ENCODE peak calls at places on chromosomes 3 and 15, in ten cellular contexts. Q is fibroblast of lung, P is neural progenitor cell, O is colonic mucosa, X is epithelial cell of esophagus, V is PC-3, A is lower leg skin, G is lung, K is A549, W is cardiac muscle cell. E is an unnamed sample.

GRCh38 chr3:170780955-170781354 is 89.0 kb downstream of the RPL22L1 start:
- DNase-seq in Q (no peak), P (no peak), O (no peak), X (peak; percentile 87), V (no peak), A (no peak), G (no peak), K (no peak), W (peak; percentile 24), E (no peak)

GRCh38 chr3:38829404-38829803 is 13.4 kb upstream of the SCN10A start:
- DNase-seq in Q (peak; percentile 85), P (no peak), O (no peak), X (peak; percentile 72), V (peak; percentile 70), A (no peak), G (no peak), K (no peak), W (peak; percentile 93), E (peak; percentile 66)

GRCh38 chr15:51077565-51078153 is 17.0 kb downstream of the TNFAIP8L3 start:
- DNase-seq in Q (peak; percentile 34), P (peak; percentile 56), O (peak; percentile 76), X (no peak), V (no peak), A (no peak), G (peak; percentile 71), K (no peak), W (peak; percentile 86), E (no peak)

GRCh38 chr3:194939949-194940770 is 254.5 kb downstream of the FAM43A start:
- DNase-seq in Q (no peak), P (no peak), O (no peak), X (no peak), V (no peak), A (no peak), G (no peak), K (no peak), W (no peak), E (no peak)

GRCh38 chr3:120172070-120172469 is 77.8 kb upstream of the GSK3B start:
- DNase-seq in Q (peak; percentile 83), P (no peak), O (peak; percentile 14), X (peak; percentile 57), V (peak; percentile 45), A (no peak), G (no peak), K (no peak), W (peak; percentile 79), E (no peak)

GRCh38 chr3:157115069-157116006 is 44.6 kb downstream of the CCNL1 start:
- DNase-seq in Q (peak; percentile 84), P (peak; percentile 70), O (no peak), X (peak; percentile 33), V (peak; percentile 72), A (no peak), G (no peak), K (no peak), W (peak; percentile 57), E (no peak)

GRCh38 chr15:39208187-39208586 is 372.7 kb upstream of the THBS1 start:
- DNase-seq in Q (no peak), P (no peak), O (no peak), X (no peak), V (no peak), A (no peak), G (no peak), K (no peak), W (no peak), E (no peak)

GRCh38 chr15:69324031-69324430 is 25.3 kb downstream of the PAQR5 start:
- DNase-seq in Q (no peak), P (peak; percentile 12), O (no peak), X (no peak), V (no peak), A (no peak), G (no peak), K (no peak), W (no peak), E (no peak)

GRCh38 chr3:138944842-138945645 is 1.9 kb downstream of the FOXL2 start:
- DNase-seq in Q (peak; percentile 8), P (peak; percentile 85), O (no peak), X (peak; percentile 25), V (no peak), A (no peak), G (no peak), K (no peak), W (no peak), E (no peak)

GRCh38 chr15:40483919-40484318 is 13.1 kb downstream of the CHST14 start:
- DNase-seq in Q (no peak), P (no peak), O (no peak), X (no peak), V (no peak), A (no peak), G (no peak), K (no peak), W (no peak), E (no peak)

DNA sequence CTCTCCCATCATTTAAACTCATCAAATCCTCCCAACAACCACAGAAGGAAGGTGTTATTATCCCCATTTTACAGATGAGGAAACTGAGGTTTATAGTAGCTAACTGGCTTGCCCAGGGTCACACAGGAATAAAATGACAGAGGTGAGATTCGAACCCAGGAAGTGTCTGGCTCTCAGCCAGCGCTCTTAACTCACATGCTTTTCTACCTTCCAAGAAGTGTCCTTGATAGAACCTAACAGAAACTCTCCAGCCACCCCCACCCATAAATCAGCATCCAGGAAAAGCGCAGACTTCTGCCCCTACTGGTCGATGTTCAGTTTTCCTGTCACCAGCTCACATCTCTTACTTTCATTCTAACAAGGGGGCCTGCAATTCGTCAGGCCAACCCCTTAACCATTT is 51.7 kb downstream of the SPATA12 start:
- DNase-seq in Q (no peak), P (peak; percentile 26), O (no peak), X (no peak), V (no peak), A (no peak), G (no peak), K (peak; percentile 15), W (peak; percentile 26), E (no peak)
- TF ChIP-seq CTCF in Q (peak; percentile 22), P (peak; percentile 45), O (no peak), X (peak; percentile 3), V (peak; percentile 55), A (no peak), G (no peak), K (no peak), W (peak; percentile 39), E (peak; percentile 15)

GRCh38 chr3:115399751-115400150 is 223.6 kb upstream of the GAP43 start:
- DNase-seq in Q (no peak), P (no peak), O (no peak), X (no peak), V (no peak), A (no peak), G (no peak), K (no peak), W (no peak), E (no peak)

GRCh38 chr3:115401891-115402501 is 221.3 kb upstream of the GAP43 start:
- DNase-seq in Q (peak; percentile 96), P (no peak), O (no peak), X (peak; percentile 2), V (peak; percentile 27), A (no peak), G (no peak), K (no peak), W (peak; percentile 76), E (peak; percentile 33)

GRCh38 chr3:115403791-115404190 is 219.5 kb upstream of the GAP43 start:
- DNase-seq in Q (no peak), P (no peak), O (no peak), X (no peak), V (no peak), A (no peak), G (no peak), K (no peak), W (no peak), E (no peak)

GRCh38 chr3:115402651-115403050 is 220.7 kb upstream of the GAP43 start:
- DNase-seq in Q (peak; percentile 40), P (no peak), O (no peak), X (no peak), V (no peak), A (no peak), G (no peak), K (no peak), W (no peak), E (no peak)

GRCh38 chr3:115401298-115401697 is 222.0 kb upstream of the GAP43 start:
- DNase-seq in Q (peak; percentile 96), P (no peak), O (no peak), X (no peak), V (no peak), A (no peak), G (no peak), K (no peak), W (peak; percentile 91), E (peak; percentile 66)
- H3K4me3 ChIP-seq in Q (no peak overlapping the region), P (no peak overlapping the region), O (no peak overlapping the region), X (no peak overlapping the region), V (no peak overlapping the region), A (no peak overlapping the region), G (no peak overlapping the region), K (no peak overlapping the region), W (no peak overlapping the region), E (no peak overlapping the region)

GRCh38 chr15:44427756-44428724 is 611 bp downstream of the CTDSPL2 start:
- DNase-seq in Q (peak; percentile 71), P (peak; percentile 86), O (peak; percentile 70), X (peak; percentile 81), V (peak; percentile 56), A (no peak), G (no peak), K (peak; percentile 15), W (peak; percentile 71), E (no peak)

DNA sequence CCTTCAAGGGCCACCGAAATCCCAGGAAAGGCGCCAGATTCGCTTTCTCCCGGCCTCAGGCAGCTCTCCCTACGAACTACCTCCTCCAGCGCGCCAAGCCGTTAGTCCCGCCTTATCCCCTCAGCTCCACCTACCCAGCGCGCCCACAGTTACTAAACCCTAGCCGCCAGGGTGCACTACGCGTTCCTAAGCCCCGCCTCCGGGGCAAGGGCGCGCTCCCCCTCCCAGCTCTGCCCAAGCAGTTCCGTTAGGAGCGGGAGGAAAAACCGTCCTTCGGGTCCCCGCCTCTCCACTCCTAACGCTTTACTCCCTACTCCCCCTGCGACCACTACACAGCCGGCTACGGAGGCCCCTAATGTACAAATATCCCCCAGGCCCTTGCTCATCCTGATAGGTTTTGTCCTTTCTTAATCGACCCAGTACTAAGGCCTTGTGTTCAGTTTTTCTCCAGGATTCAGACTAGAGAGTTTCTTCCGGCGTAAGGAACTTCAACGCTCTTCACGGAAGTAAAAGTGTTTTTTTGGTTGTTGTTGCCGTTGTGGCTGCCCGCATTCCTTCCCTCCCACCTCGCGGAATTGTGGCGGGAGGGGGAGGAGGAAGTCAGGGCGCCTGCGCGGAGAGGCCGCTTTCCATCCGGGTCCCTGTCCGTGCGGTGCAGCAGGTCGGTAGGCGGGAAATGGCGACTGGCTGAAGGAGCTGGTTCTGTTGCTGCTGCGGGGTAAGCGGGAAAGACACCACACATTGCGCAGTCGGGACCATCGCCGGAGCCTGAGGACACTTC is at the start of gene CTDSPL2:
- DNase-seq in Q (peak; percentile 99), P (peak; percentile 99), O (peak; percentile 98), X (peak; percentile 99), V (peak; percentile 99), A (peak; percentile 97), G (peak; percentile 98), K (peak; percentile 72), W (peak; percentile 100), E (peak; percentile 98)
- TF ChIP-seq CTCF in Q (peak; percentile 21), P (peak; percentile 33), O (no peak), X (peak; percentile 23), V (peak; percentile 56), A (no peak), G (peak; percentile 9), K (no peak), W (peak; percentile 48), E (peak; percentile 43)

DNA sequence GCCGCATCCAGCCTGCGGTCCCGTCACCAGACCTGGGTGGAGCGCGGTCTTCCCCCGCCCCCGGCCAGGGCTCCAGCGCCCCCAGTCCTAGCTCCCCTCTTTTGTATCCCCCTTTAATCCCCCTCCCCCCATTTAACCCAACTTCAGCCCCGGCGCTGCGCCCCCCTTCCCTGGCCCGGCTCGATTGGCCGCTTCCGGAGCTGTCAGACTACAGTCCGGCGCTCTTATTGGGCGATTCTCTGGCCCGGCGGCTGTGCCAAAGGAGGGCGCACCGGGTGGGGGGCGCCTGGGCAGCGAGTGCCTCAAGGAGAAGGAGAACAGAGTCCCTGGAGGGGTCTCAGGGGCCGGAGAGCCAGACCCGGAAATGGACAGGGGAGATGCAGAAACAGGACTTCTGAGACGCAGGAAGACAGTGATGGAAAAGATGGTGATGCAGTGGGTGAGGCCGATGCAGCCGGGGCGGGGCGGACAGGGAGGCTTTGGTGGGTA is 1.1 kb upstream of the ADCY5 start:
- DNase-seq in Q (peak; percentile 17), P (peak; percentile 77), O (no peak), X (no peak), V (no peak), A (no peak), G (no peak), K (peak; percentile 31), W (no peak), E (no peak)
- H3K4me3 ChIP-seq in Q (peak overlapping the region; percentile 28), P (peak overlapping the region; percentile 85), O (peak overlapping the region; percentile 55), X (peak overlapping the region; percentile 7), V (peak overlapping the region; percentile 9), A (peak overlapping the region; percentile 28), G (peak overlapping the region; percentile 38), K (peak overlapping the region; percentile 72), W (peak overlapping the region; percentile 96), E (peak overlapping the region; percentile 59)

E was measured in AG04450.